ENCODE peak calls at places on chromosomes 1 and 21, in six cellular contexts. C is prostate gland, X is AG10803, U is lower lobe of right lung, I is nephron progenitor cell, V is coronary artery. N is an unnamed sample.

GRCh38 chr1:36182734-36183133 is 26.8 kb downstream of the MAP7D1 start:
- DNase-seq in C (no peak), X (no peak), U (no peak), I (no peak), V (no peak), N (no peak)

GRCh38 chr1:42340093-42340492 is 5.1 kb upstream of the FOXJ3 start:
- DNase-seq in C (peak), X (no peak), U (no peak), I (no peak), V (no peak), N (no peak)

GRCh38 chr21:42254631-42255030 is 35.7 kb downstream of the ABCG1 start:
- DNase-seq in C (no peak), X (no peak), U (peak), I (no peak), V (no peak), N (no peak)

GRCh38 chr21:42127164-42128125 is 56.3 kb downstream of the UMODL1 start:
- DNase-seq in C (no peak), X (no peak), U (no peak), I (no peak), V (no peak), N (no peak)

GRCh38 chr1:3244539-3245315 is 175.7 kb downstream of the PRDM16 start:
- DNase-seq in C (no peak), X (peak), U (no peak), I (no peak), V (no peak), N (no peak)

GRCh38 chr1:239884776-239885175 is 206.9 kb upstream of the FMN2 start:
- DNase-seq in C (no peak), X (no peak), U (no peak), I (no peak), V (no peak), N (no peak)

GRCh38 chr1:167344112-167344511 is 123.4 kb downstream of the POU2F1 start:
- DNase-seq in C (no peak), X (peak), U (no peak), I (no peak), V (no peak), N (no peak)

GRCh38 chr1:71081697-71082080 is 854 bp upstream of the ZRANB2 start:
- DNase-seq in C (no peak), X (no peak), U (peak), I (peak), V (no peak), N (no peak)

GRCh38 chr1:51560034-51560433 is 41.0 kb upstream of the EPS15 start:
- DNase-seq in C (no peak), X (no peak), U (no peak), I (no peak), V (no peak), N (no peak)

GRCh38 chr1:212368073-212368484 is 46.6 kb downstream of the PACC1 start:
- DNase-seq in C (peak), X (peak), U (no peak), I (peak), V (no peak), N (no peak)

GRCh38 chr1:173669491-173669941 is at the start of gene ANKRD45:
- DNase-seq in C (peak), X (peak), U (peak), I (peak), V (no peak), N (no peak)

GRCh38 chr21:33799378-33800090 is 116.1 kb downstream of the ATP5PO start:
- DNase-seq in C (no peak), X (no peak), U (no peak), I (no peak), V (no peak), N (no peak)

GRCh38 chr21:38660333-38661295 is 145.1 kb upstream of the ETS2 start:
- DNase-seq in C (no peak), X (no peak), U (peak), I (peak), V (peak), N (no peak)

GRCh38 chr1:110048240-110048639 is 13.8 kb downstream of the STRIP1 start:
- DNase-seq in C (no peak), X (no peak), U (no peak), I (no peak), V (no peak), N (no peak)

GRCh38 chr1:203625623-203626189 is 926 bp upstream of the ATP2B4 start:
- DNase-seq in C (peak), X (no peak), U (no peak), I (no peak), V (no peak), N (no peak)

GRCh38 chr1:45974541-45975269 is 157.7 kb downstream of the PIK3R3 start:
- DNase-seq in C (peak), X (no peak), U (no peak), I (no peak), V (no peak), N (peak)

GRCh38 chr1:207754942-207755689 is 3.3 kb downstream of the CD46 start:
- DNase-seq in C (no peak), X (no peak), U (no peak), I (no peak), V (no peak), N (no peak)

GRCh38 chr1:233714631-233715217 is 100.8 kb downstream of the KCNK1 start:
- DNase-seq in C (no peak), X (no peak), U (no peak), I (no peak), V (no peak), N (no peak)

GRCh38 chr1:193707271-193708015 is 521.0 kb upstream of the B3GALT2 start:
- DNase-seq in C (no peak), X (no peak), U (no peak), I (no peak), V (no peak), N (no peak)

GRCh38 chr1:162676087-162676486 is 43.8 kb downstream of the DDR2 start:
- DNase-seq in C (peak), X (peak), U (no peak), I (no peak), V (no peak), N (no peak)

GRCh38 chr1:162587347-162587746 is 25.8 kb downstream of the UAP1 start:
- DNase-seq in C (peak), X (no peak), U (no peak), I (no peak), V (no peak), N (no peak)

GRCh38 chr1:16076003-16076870 is 2.8 kb upstream of the FAM131C start:
- DNase-seq in C (no peak), X (peak), U (no peak), I (no peak), V (no peak), N (no peak)

GRCh38 chr1:234528073-234528865 is 49.3 kb upstream of the TARBP1 start:
- DNase-seq in C (no peak), X (no peak), U (no peak), I (no peak), V (no peak), N (peak)

GRCh38 chr1:187641463-187641862 is 812.7 kb downstream of the PLA2G4A start:
- DNase-seq in C (no peak), X (no peak), U (no peak), I (no peak), V (no peak), N (no peak)

GRCh38 chr1:217482356-217483102 is 148.4 kb downstream of the GPATCH2 start:
- DNase-seq in C (no peak), X (peak), U (no peak), I (no peak), V (no peak), N (no peak)

GRCh38 chr1:62530516-62531154 is 66.7 kb upstream of the ANGPTL3 start:
- DNase-seq in C (peak), X (peak), U (peak), I (peak), V (no peak), N (peak)
- TF ChIP-seq CTCF in C (peak), X (peak), U (peak), I (peak), V (peak), N (peak)

GRCh38 chr1:56189946-56190920 is 389.1 kb downstream of the PLPP3 start:
- DNase-seq in C (no peak), X (no peak), U (no peak), I (no peak), V (no peak), N (no peak)
- TF ChIP-seq CTCF in C (no peak), X (peak), U (peak), I (peak), V (no peak), N (peak)

GRCh38 chr1:172239894-172240293 is 180.6 kb upstream of the C1orf105 start:
- DNase-seq in C (no peak), X (no peak), U (no peak), I (no peak), V (no peak), N (no peak)

GRCh38 chr1:172241540-172241939 is 178.9 kb upstream of the C1orf105 start:
- DNase-seq in C (no peak), X (no peak), U (no peak), I (no peak), V (no peak), N (no peak)

GRCh38 chr1:172238969-172239368 is 181.5 kb upstream of the C1orf105 start:
- DNase-seq in C (no peak), X (no peak), U (no peak), I (no peak), V (no peak), N (no peak)

GRCh38 chr1:172236958-172237357 is 183.5 kb upstream of the C1orf105 start:
- DNase-seq in C (no peak), X (no peak), U (no peak), I (no peak), V (no peak), N (no peak)
- TF ChIP-seq CTCF in C (no peak), X (no peak), U (no peak), I (no peak), V (no peak), N (no peak)

GRCh38 chr1:61337037-61337436 is 254.7 kb downstream of the NFIA start:
- DNase-seq in C (no peak), X (no peak), U (no peak), I (no peak), V (no peak), N (no peak)
- TF ChIP-seq CTCF in C (no peak), X (peak), U (peak), I (no peak), V (no peak), N (peak)

N was measured in Peyer's patch.